ENCODE peak calls at places on chromosome 12, in five cellular contexts. One of them, this sample, is unnamed.

GRCh38 chr12:57235012-57235727 is 5.7 kb downstream of the SHMT2 start:
- DNase-seq in Panc1: no peak
- DNase-seq in type B pancreatic cell: no peak
- DNase-seq in esophagus squamous epithelium: no peak
- DNase-seq in right atrium auricular region: no peak
- DNase-seq in this sample: no peak

GRCh38 chr12:48822711-48823110 is 4.4 kb downstream of the CACNB3 start:
- DNase-seq in Panc1: no peak
- DNase-seq in type B pancreatic cell: no peak
- DNase-seq in esophagus squamous epithelium: no peak
- DNase-seq in right atrium auricular region: no peak
- DNase-seq in this sample: no peak

GRCh38 chr12:57090924-57091632 is 2.2 kb downstream of the NAB2 start:
- DNase-seq in Panc1: no peak
- DNase-seq in type B pancreatic cell: no peak
- DNase-seq in esophagus squamous epithelium: no peak
- DNase-seq in right atrium auricular region: no peak
- DNase-seq in this sample: no peak

GRCh38 chr12:131688845-131689154 is 22.1 kb upstream of the SFSWAP start:
- DNase-seq in Panc1: no peak
- DNase-seq in type B pancreatic cell: no peak
- DNase-seq in esophagus squamous epithelium: no peak
- DNase-seq in right atrium auricular region: no peak
- DNase-seq in this sample: no peak

GRCh38 chr12:108643941-108644742 is 10.4 kb upstream of the SELPLG start:
- DNase-seq in Panc1: no peak
- DNase-seq in type B pancreatic cell: no peak
- DNase-seq in esophagus squamous epithelium: no peak
- DNase-seq in right atrium auricular region: peak; percentile 78
- DNase-seq in this sample: no peak

GRCh38 chr12:93884794-93885460 is 207.8 kb downstream of the CRADD start:
- DNase-seq in Panc1: no peak
- DNase-seq in type B pancreatic cell: no peak
- DNase-seq in esophagus squamous epithelium: no peak
- DNase-seq in right atrium auricular region: peak; percentile 16
- DNase-seq in this sample: no peak

GRCh38 chr12:104250366-104251125 is 35.0 kb downstream of the TXNRD1 start:
- DNase-seq in Panc1: no peak
- DNase-seq in type B pancreatic cell: no peak
- DNase-seq in esophagus squamous epithelium: no peak
- DNase-seq in right atrium auricular region: peak; percentile 36
- DNase-seq in this sample: no peak

GRCh38 chr12:6942331-6942665 is 1.3 kb upstream of the RNU7-1 start:
- DNase-seq in Panc1: no peak
- DNase-seq in type B pancreatic cell: no peak
- DNase-seq in esophagus squamous epithelium: no peak
- DNase-seq in right atrium auricular region: no peak
- DNase-seq in this sample: no peak

GRCh38 chr12:82174383-82174782 is 183.8 kb downstream of the CCDC59 start:
- DNase-seq in Panc1: no peak
- DNase-seq in type B pancreatic cell: no peak
- DNase-seq in esophagus squamous epithelium: no peak
- DNase-seq in right atrium auricular region: no peak
- DNase-seq in this sample: no peak

GRCh38 chr12:125330645-125331341 is 265.6 kb downstream of the AACS start:
- DNase-seq in Panc1: no peak
- DNase-seq in type B pancreatic cell: peak; percentile 88
- DNase-seq in esophagus squamous epithelium: no peak
- DNase-seq in right atrium auricular region: peak; percentile 62
- DNase-seq in this sample: peak; percentile 87

GRCh38 chr12:23906329-23906728 is 43.1 kb downstream of the SOX5 start:
- DNase-seq in Panc1: no peak
- DNase-seq in type B pancreatic cell: no peak
- DNase-seq in esophagus squamous epithelium: no peak
- DNase-seq in right atrium auricular region: no peak
- DNase-seq in this sample: no peak

GRCh38 chr12:91099836-91100235 is 11.5 kb downstream of the LUM start:
- DNase-seq in Panc1: no peak
- DNase-seq in type B pancreatic cell: no peak
- DNase-seq in esophagus squamous epithelium: no peak
- DNase-seq in right atrium auricular region: no peak
- DNase-seq in this sample: no peak

GRCh38 chr12:76555797-76556196 is 3.8 kb downstream of the OSBPL8 start:
- DNase-seq in Panc1: no peak
- DNase-seq in type B pancreatic cell: no peak
- DNase-seq in esophagus squamous epithelium: no peak
- DNase-seq in right atrium auricular region: no peak
- DNase-seq in this sample: no peak

GRCh38 chr12:76556373-76556772 is 3.2 kb downstream of the OSBPL8 start:
- DNase-seq in Panc1: no peak
- DNase-seq in type B pancreatic cell: no peak
- DNase-seq in esophagus squamous epithelium: no peak
- DNase-seq in right atrium auricular region: no peak
- DNase-seq in this sample: no peak

GRCh38 chr12:76554411-76555225 is 5.0 kb downstream of the OSBPL8 start:
- DNase-seq in Panc1: no peak
- DNase-seq in type B pancreatic cell: no peak
- DNase-seq in esophagus squamous epithelium: no peak
- DNase-seq in right atrium auricular region: no peak
- DNase-seq in this sample: no peak

GRCh38 chr12:76552343-76552938 is 7.1 kb downstream of the OSBPL8 start:
- DNase-seq in Panc1: no peak
- DNase-seq in type B pancreatic cell: no peak
- DNase-seq in esophagus squamous epithelium: no peak
- DNase-seq in right atrium auricular region: no peak
- DNase-seq in this sample: no peak

DNA sequence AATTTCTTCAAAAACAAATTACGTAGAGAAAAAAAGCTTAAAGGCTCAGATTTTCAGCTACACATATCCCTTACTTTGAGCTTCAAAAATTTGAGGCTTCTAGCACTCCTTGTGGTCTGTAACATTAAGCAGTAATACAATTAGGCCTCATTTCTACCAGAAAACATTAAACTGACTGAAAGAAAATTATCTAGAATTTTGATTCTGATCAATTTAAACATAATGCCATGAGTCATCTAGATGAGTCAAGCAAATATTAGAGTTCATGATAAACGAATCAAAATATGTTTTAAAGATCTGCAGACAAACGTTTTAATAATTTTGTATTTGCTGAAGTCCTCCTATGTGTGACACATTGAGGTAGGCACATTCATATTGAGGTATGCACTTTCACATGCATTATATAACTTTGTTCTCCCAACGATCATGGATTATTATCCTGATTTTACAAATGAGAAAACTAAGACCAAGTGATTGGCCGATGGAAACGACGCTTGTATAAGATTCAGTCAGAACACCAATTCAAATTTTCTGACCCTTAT is 4.3 kb downstream of the OSBPL8 start:
- DNase-seq in Panc1: no peak
- DNase-seq in type B pancreatic cell: no peak
- DNase-seq in esophagus squamous epithelium: no peak
- DNase-seq in right atrium auricular region: no peak
- DNase-seq in this sample: no peak
- TF ChIP-seq CTCF in Panc1: peak; percentile 5
- TF ChIP-seq CTCF in type B pancreatic cell: peak; percentile 34
- TF ChIP-seq CTCF in esophagus squamous epithelium: no peak
- TF ChIP-seq CTCF in right atrium auricular region: no peak
- TF ChIP-seq CTCF in this sample: no peak

DNA sequence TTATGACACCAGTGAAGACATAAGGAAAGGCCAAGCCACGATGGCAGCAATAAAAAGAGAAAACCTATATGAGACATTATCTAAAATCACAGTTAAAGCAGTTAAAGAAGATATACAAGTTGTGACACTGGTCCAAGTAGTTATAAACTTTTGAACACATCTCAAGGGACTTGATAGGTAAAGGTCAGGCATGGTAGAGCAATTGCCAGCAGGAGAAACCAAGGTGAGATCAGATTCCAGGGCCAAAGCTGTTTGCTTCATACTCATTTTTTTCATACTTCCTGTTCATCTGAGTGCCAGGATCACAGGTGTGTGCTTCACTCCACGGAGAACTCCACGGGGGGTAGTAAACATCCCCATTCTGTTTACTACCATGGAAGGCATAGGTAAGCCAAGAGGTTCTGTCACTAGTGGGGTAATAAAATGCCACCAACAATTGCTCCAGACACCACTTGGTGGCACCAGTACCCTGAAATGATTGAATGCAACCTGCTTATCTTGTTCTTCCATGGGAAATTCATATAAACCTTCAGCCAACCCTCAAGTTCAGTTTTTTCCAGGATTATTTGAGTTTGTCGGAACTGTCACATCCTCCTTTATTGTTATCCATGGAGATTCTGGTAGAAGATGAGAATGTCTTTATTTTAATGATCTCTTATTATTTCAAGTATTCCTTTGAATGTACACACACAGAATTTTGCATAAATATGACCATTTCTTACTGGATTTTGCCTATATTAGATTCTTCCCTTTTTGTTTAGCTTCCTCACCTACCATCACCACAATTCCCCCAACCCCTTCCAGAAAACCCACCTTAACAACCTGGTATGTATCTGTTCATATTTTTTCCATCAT is 59.2 kb upstream of the TSPAN8 start:
- DNase-seq in Panc1: peak; percentile 4
- DNase-seq in type B pancreatic cell: no peak
- DNase-seq in esophagus squamous epithelium: no peak
- DNase-seq in right atrium auricular region: no peak
- DNase-seq in this sample: no peak
- TF ChIP-seq CTCF in Panc1: peak; percentile 68
- TF ChIP-seq CTCF in type B pancreatic cell: peak; percentile 66
- TF ChIP-seq CTCF in esophagus squamous epithelium: peak; percentile 67
- TF ChIP-seq CTCF in right atrium auricular region: no peak
- TF ChIP-seq CTCF in this sample: peak; percentile 41

GRCh38 chr12:60112063-60112462 is 516.2 kb downstream of the SLC16A7 start:
- DNase-seq in Panc1: no peak
- DNase-seq in type B pancreatic cell: no peak
- DNase-seq in esophagus squamous epithelium: no peak
- DNase-seq in right atrium auricular region: no peak
- DNase-seq in this sample: no peak

GRCh38 chr12:60101715-60102114 is 505.9 kb downstream of the SLC16A7 start:
- DNase-seq in Panc1: no peak
- DNase-seq in type B pancreatic cell: no peak
- DNase-seq in esophagus squamous epithelium: no peak
- DNase-seq in right atrium auricular region: no peak
- DNase-seq in this sample: no peak

GRCh38 chr12:60100852-60101251 is 505.0 kb downstream of the SLC16A7 start:
- DNase-seq in Panc1: no peak
- DNase-seq in type B pancreatic cell: no peak
- DNase-seq in esophagus squamous epithelium: no peak
- DNase-seq in right atrium auricular region: no peak
- DNase-seq in this sample: no peak

GRCh38 chr12:60107992-60108391 is 512.2 kb downstream of the SLC16A7 start:
- DNase-seq in Panc1: no peak
- DNase-seq in type B pancreatic cell: no peak
- DNase-seq in esophagus squamous epithelium: no peak
- DNase-seq in right atrium auricular region: no peak
- DNase-seq in this sample: no peak

DNA sequence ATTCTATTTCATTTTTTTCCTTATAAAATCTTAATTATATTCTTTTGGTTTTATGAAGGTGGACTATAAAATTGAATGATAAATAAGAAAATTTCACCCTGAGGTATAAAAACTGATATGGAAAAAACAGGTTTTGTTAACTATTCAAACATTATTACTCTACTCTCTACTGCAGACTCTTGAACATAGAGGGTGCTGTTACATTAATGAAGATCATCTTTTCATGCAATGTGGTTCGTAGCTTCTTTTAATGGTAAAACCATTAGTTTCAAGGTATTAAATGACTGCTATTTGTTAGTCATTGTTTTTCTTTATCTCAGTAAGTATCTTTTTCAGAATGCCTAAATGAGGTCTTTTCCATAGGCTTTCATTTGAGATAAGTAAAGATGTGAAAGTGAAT is 510.4 kb downstream of the SLC16A7 start:
- DNase-seq in Panc1: no peak
- DNase-seq in type B pancreatic cell: no peak
- DNase-seq in esophagus squamous epithelium: no peak
- DNase-seq in right atrium auricular region: no peak
- DNase-seq in this sample: no peak
- TF ChIP-seq CTCF in Panc1: peak; percentile 28
- TF ChIP-seq CTCF in type B pancreatic cell: peak; percentile 21
- TF ChIP-seq CTCF in esophagus squamous epithelium: peak; percentile 51
- TF ChIP-seq CTCF in right atrium auricular region: no peak
- TF ChIP-seq CTCF in this sample: no peak

GRCh38 chr12:120225852-120226640 is 25.1 kb upstream of the RPLP0 start:
- DNase-seq in Panc1: no peak
- DNase-seq in type B pancreatic cell: no peak
- DNase-seq in esophagus squamous epithelium: no peak
- DNase-seq in right atrium auricular region: no peak
- DNase-seq in this sample: no peak
- TF ChIP-seq CTCF in Panc1: no peak
- TF ChIP-seq CTCF in type B pancreatic cell: no peak
- TF ChIP-seq CTCF in esophagus squamous epithelium: peak; percentile 14
- TF ChIP-seq CTCF in right atrium auricular region: no peak
- TF ChIP-seq CTCF in this sample: no peak

DNA sequence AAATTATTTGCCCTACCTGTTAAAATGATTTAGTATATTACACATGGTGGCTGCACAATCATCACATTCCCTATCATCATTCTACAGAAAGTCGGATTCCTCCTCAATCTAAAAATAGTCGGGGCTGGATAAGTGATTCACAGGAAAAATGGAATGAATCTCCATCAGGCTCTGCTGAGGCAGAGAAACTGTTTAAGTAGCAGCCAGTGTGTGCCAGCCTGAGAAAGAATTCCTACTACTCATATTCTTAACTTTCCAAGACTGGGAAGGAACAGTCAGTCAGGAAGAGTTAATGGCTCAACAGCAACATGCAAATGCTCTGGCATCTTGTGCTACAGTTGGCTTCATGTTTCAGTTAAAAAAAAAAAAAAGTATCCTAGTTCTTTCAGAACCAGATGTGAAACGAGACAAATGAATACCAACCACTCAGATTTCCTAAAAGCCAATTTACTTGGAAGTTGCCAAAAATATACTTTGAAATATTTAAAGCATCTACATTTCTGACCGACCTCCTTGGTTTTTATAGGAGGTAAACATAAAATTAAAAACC is 187.0 kb downstream of the GRIP1 start:
- DNase-seq in Panc1: no peak
- DNase-seq in type B pancreatic cell: no peak
- DNase-seq in esophagus squamous epithelium: no peak
- DNase-seq in right atrium auricular region: no peak
- DNase-seq in this sample: no peak
- TF ChIP-seq CTCF in Panc1: no peak
- TF ChIP-seq CTCF in type B pancreatic cell: no peak
- TF ChIP-seq CTCF in esophagus squamous epithelium: no peak
- TF ChIP-seq CTCF in right atrium auricular region: no peak
- TF ChIP-seq CTCF in this sample: no peak